ENCODE peak calls at places on chromosomes 16 and 17, in nine cellular contexts. S is A549, K is HCT116, Q is adrenal gland, M is sigmoid colon, R is suprapubic skin, A is Peyer's patch, P is body of pancreas, H is spleen. X is an unnamed sample. For H3K4me1, the result is how much of the 10 kb centered on the place peaks cover.

GRCh38 chr16:24996731-24997130 is 18.4 kb downstream of the ARHGAP17 start:
- DNase-seq in P (no peak), A (no peak), M (no peak), Q (no peak), S (no peak), H (no peak), K (no peak), R (no peak), X (no peak)

GRCh38 chr17:57016764-57017116 is 38.8 kb downstream of the SCPEP1 start:
- DNase-seq in R (no peak), K (no peak), A (no peak), S (no peak), M (no peak), H (no peak), Q (no peak), P (no peak), X (no peak)

GRCh38 chr17:49132699-49133364 is at the start of gene B4GALNT2:
- DNase-seq in P (peak), Q (peak), K (no peak), R (no peak), S (peak), A (peak), M (no peak), H (no peak), X (peak)

GRCh38 chr17:63950940-63951907 is 19.1 kb upstream of the CD79B start:
- DNase-seq in K (peak), A (peak), M (no peak), H (peak), S (peak), Q (no peak), P (peak), R (no peak), X (no peak)

GRCh38 chr17:36133629-36134259 is 30.1 kb downstream of the CCL4 start:
- DNase-seq in A (no peak), R (no peak), S (no peak), P (no peak), K (no peak), H (no peak), M (no peak), Q (no peak), X (no peak)

GRCh38 chr17:72191901-72192300 is 71.1 kb downstream of the SOX9 start:
- DNase-seq in Q (no peak), K (no peak), S (no peak), M (no peak), H (no peak), P (no peak), R (no peak), A (no peak), X (no peak)

GRCh38 chr16:89331371-89332109 is 114.0 kb downstream of the ZNF778 start:
- DNase-seq in Q (no peak), P (no peak), M (peak), A (no peak), K (no peak), R (no peak), S (no peak), H (no peak), X (peak)

GRCh38 chr16:79013004-79013403 is 587.5 kb downstream of the MAF start:
- DNase-seq in S (no peak), H (no peak), R (no peak), Q (no peak), M (no peak), A (no peak), K (no peak), P (no peak), X (no peak)

GRCh38 chr16:69322343-69322742 is 8.0 kb downstream of the PDF start:
- DNase-seq in H (peak), R (no peak), M (no peak), S (no peak), A (peak), Q (no peak), P (no peak), K (no peak), X (no peak)

GRCh38 chr16:47142469-47143328 is 1.0 kb downstream of the NETO2 start:
- DNase-seq in H (peak), S (peak), M (no peak), P (peak), Q (peak), R (no peak), A (peak), K (no peak), X (peak)

GRCh38 chr16:87874639-87875472 is 5.5 kb upstream of the SLC7A5 start:
- DNase-seq in R (no peak), P (no peak), S (no peak), A (no peak), H (no peak), M (no peak), K (no peak), Q (no peak), X (no peak)

GRCh38 chr17:21374455-21375161 is 1.5 kb upstream of the KCNJ12 start:
- DNase-seq in K (no peak), S (no peak), M (no peak), P (no peak), H (no peak), A (no peak), Q (no peak), R (no peak), X (no peak)

GRCh38 chr17:60863892-60864673 is 186.4 kb downstream of the BCAS3 start:
- DNase-seq in A (no peak), P (no peak), S (no peak), K (no peak), Q (no peak), H (no peak), M (no peak), R (no peak), X (no peak)

GRCh38 chr16:1741553-1742165 is 29.7 kb downstream of the NME3 start:
- DNase-seq in H (no peak), S (no peak), K (no peak), M (no peak), Q (no peak), A (no peak), R (no peak), P (no peak), X (no peak)

GRCh38 chr17:69423450-69423849 is 9.0 kb downstream of the MAP2K6 start:
- DNase-seq in Q (no peak), R (no peak), M (no peak), A (no peak), K (no peak), H (no peak), P (no peak), S (no peak), X (no peak)

GRCh38 chr17:81510798-81511549 is 1.6 kb downstream of the ACTG1 start:
- DNase-seq in P (no peak), K (no peak), H (peak), M (no peak), S (no peak), R (no peak), A (peak), Q (peak), X (peak)

GRCh38 chr17:57121308-57122042 is 36.4 kb downstream of the AKAP1 start:
- DNase-seq in S (peak), R (no peak), P (peak), A (no peak), Q (peak), M (no peak), H (no peak), K (no peak), X (no peak)

GRCh38 chr16:59907671-59908070 is 1173.6 kb upstream of the GOT2 start:
- DNase-seq in H (no peak), R (no peak), S (no peak), P (no peak), M (no peak), Q (no peak), K (no peak), A (no peak), X (no peak)

GRCh38 chr16:46906360-46907060 is 22.3 kb downstream of the GPT2 start:
- DNase-seq in Q (no peak), R (no peak), S (no peak), A (no peak), H (no peak), K (no peak), M (no peak), P (no peak), X (no peak)

GRCh38 chr17:79778504-79779087 is 648 bp downstream of the CBX2 start:
- DNase-seq in K (no peak), A (no peak), M (peak), P (no peak), S (no peak), H (no peak), Q (no peak), R (no peak), X (peak)

GRCh38 chr17:12680407-12680897 is 14.8 kb downstream of the MYOCD start:
- DNase-seq in R (no peak), M (peak), K (no peak), Q (no peak), A (no peak), P (no peak), H (no peak), S (no peak), X (no peak)

GRCh38 chr16:56532714-56533113 is 12.9 kb upstream of the BBS2 start:
- DNase-seq in S (no peak), P (no peak), M (no peak), H (no peak), R (no peak), K (peak), Q (no peak), A (no peak), X (no peak)

GRCh38 chr17:2083613-2084128 is 28.8 kb downstream of the HIC1 start:
- DNase-seq in A (peak), S (no peak), R (no peak), P (no peak), H (no peak), Q (no peak), K (no peak), M (no peak), X (no peak)

GRCh38 chr16:26992661-26993365 is 73.9 kb upstream of the C16orf82 start:
- DNase-seq in M (no peak), H (no peak), K (no peak), P (no peak), S (no peak), Q (no peak), A (peak), R (peak), X (no peak)

GRCh38 chr17:30376621-30377452 is 1.9 kb upstream of the CPD start:
- DNase-seq in Q (no peak), P (peak), A (no peak), K (no peak), S (no peak), M (no peak), H (no peak), R (no peak), X (no peak)

GRCh38 chr16:30557397-30557949 is 701 bp downstream of the ZNF764 start:
- DNase-seq in A (peak), R (no peak), P (no peak), M (peak), Q (no peak), H (no peak), S (no peak), K (no peak), X (no peak)

GRCh38 chr17:72187544-72187943 is 66.7 kb downstream of the SOX9 start:
- DNase-seq in K (no peak), A (no peak), H (no peak), M (no peak), Q (no peak), P (peak), R (no peak), S (no peak), X (peak)

GRCh38 chr16:49466529-49466831 is 92.9 kb downstream of the C16orf78 start:
- DNase-seq in R (peak), H (peak), K (no peak), P (no peak), A (peak), M (peak), Q (no peak), S (no peak), X (peak)

GRCh38 chr16:51535591-51535990 is 384.5 kb upstream of the SALL1 start:
- DNase-seq in Q (no peak), K (no peak), P (no peak), M (no peak), H (no peak), S (no peak), A (no peak), R (no peak), X (no peak)

GRCh38 chr16:3194792-3195191 is 6.8 kb downstream of the OR1F1 start:
- DNase-seq in Q (no peak), A (no peak), R (no peak), P (no peak), M (no peak), S (no peak), H (no peak), K (no peak), X (no peak)

GRCh38 chr16:53094013-53094630 is 39.3 kb downstream of the CHD9 start:
- DNase-seq in P (peak), M (peak), R (peak), Q (peak), S (peak), A (peak), K (no peak), H (peak), X (peak)

GRCh38 chr17:80874866-80875445 is 116.7 kb upstream of the CHMP6 start:
- DNase-seq in M (no peak), R (no peak), H (no peak), A (peak), S (no peak), K (no peak), P (no peak), Q (no peak), X (peak)

DNA sequence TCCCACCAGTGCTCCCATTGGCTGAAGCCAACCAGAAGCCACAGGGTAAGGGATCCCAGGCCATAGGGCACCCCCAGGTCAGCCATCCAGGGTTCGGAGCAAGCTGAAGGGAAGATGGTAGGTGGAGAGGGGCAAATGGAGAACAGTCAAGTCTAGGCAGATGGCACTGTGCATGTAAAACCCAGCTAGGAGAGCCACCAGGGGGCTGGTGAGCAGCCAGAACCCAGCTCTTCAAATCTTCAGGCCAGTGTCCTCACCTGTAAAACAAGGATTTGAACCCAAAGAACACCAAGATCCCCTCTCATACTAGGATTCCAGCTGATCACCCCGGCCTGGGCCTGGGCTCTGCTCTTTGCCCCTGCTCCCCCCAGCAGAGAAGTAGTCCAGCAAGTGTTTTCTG is 43.5 kb downstream of the GINS3 start:
- DNase-seq in P (no peak), A (no peak), K (no peak), R (no peak), Q (no peak), S (no peak), M (no peak), H (no peak), X (no peak)
- TF ChIP-seq CTCF in P (no peak), A (no peak), K (peak), R (no peak), Q (no peak), S (no peak), M (no peak), H (no peak), X (no peak)

DNA sequence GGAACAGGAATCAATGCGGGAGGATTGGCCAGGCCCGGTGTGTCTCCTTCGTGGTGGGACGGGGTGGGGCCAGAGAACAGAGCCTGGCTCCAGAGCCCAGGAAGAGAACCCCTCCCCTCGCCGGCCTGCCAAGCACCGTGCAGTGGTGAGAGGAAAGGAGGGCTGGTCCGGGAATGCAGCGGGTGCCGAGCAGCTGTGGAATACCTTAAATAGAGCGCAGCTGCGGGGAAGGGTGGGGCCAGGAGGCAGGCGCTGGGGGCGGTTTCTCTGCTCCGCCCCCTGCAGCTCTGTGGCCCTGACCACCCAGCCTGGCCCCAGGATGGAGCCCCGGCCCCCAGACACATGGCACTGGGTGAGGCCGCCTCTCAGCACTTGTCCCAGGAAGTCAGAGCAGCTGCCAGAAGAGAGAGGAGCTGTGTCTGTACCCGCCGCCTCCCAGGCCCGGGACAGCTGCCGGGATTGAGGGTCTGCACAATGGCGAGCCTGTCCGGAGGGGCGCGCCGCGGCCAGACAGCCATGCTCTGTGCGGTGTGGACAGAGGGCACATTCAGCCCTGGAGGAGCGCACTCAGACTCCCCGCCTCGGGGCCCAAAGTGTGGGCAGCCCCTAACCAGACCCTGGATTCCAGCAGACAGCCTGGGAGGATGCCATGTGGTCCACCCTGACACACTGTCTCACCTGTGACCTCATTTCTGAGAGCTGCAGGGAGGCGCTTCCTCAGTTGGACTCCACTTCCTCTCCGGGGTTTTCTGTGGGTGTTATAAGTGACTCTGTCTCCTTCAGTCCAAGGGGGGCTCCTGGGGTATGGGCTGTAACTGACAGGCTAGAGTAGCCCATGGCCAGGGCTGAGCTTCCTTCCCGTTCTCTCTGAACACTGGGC is 268.8 kb downstream of the SEC14L1 start:
- DNase-seq in P (no peak), R (no peak), K (no peak), Q (no peak), S (no peak), H (no peak), M (peak), A (no peak), X (no peak)
- TF ChIP-seq POLR2A in P (no peak), R (no peak), K (no peak), Q (no peak), S (no peak), H (no peak), M (peak), A (no peak), X (no peak)

GRCh38 chr17:70763018-70763417 is 593.7 kb downstream of the KCNJ2 start:
- DNase-seq in A (no peak), S (no peak), P (no peak), K (no peak), H (no peak), M (no peak), Q (no peak), R (no peak), X (no peak)
- H3K4me1 ChIP-seq in A (under half), S (under half), P (under half), K (under half), H (under half), M (under half), Q (under half), R (under half), X (under half)

DNA sequence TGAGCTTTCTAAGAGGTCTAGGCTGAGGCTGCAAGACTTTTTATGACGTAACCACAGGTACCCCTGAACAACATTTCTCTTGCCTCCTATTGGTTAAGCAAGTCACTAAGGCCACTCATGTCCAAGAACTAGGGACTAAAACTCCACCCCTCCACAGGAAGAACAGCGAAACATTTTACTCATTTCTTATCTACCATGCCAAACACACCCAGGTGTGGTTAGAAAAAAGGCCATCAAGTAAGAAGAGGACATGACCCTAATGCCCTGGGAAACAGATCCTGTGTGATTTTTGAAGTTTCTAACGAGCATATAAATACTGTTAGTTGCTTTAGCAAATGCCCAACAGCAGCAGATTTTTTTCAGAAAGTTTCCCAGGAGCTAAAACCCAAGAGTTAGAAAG is 282.4 kb upstream of the DYNLRB2 start:
- DNase-seq in M (no peak), R (no peak), S (no peak), Q (no peak), H (no peak), K (no peak), A (no peak), P (no peak), X (no peak)
- TF ChIP-seq CTCF in M (no peak), R (no peak), S (no peak), Q (no peak), H (no peak), K (no peak), A (no peak), P (no peak), X (no peak)

DNA sequence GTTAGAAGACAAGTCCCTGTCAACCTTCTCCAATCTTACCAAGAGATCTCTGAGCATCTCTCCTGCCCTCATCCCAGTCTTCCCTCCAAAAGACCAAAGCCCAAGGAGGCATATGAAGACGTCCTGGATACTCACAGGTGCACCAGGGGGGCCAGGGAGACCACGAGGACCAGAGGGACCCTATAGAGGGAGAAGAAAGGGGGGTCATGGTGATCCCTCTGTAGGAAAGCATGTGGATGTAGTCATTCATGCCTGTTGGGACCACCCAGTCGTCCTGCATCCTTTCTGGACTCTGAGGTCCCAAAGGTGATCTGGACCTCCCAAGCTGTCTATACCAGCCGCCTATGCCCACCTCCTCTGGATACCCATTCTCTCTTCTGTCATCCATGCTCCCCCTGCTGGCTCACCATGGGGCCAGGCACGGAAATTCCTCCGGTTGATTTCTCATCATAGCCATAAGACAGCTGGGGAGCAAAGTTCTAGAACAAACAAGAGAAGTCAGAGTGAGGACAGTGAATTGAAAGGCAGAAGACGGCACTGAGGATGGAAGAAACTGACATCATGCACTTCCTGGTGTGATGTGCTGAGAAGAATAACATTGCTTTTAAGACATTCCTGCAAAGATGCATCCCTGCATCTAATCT is 3.3 kb downstream of the COL1A1 start:
- DNase-seq in A (peak), R (no peak), M (peak), H (no peak), Q (peak), S (peak), P (peak), K (peak), X (no peak)
- TF ChIP-seq POLR2A in A (no peak), R (no peak), M (no peak), H (no peak), Q (no peak), S (no peak), P (no peak), K (no peak), X (no peak)

GRCh38 chr16:14419817-14420216 is 210.2 kb downstream of the PARN start:
- DNase-seq in R (no peak), M (no peak), Q (no peak), P (no peak), A (no peak), H (no peak), K (no peak), S (no peak), X (peak)
- H3K4me1 ChIP-seq in R (under half), M (under half), Q (under half), P (under half), A (under half), H (under half), K (under half), S (under half), X (under half)

GRCh38 chr17:78117027-78117981 is 11.3 kb downstream of the TMC6 start:
- DNase-seq in P (peak), H (peak), R (no peak), A (peak), Q (no peak), S (no peak), M (no peak), K (no peak), X (peak)
- TF ChIP-seq CTCF in P (peak), H (peak), R (no peak), A (no peak), Q (peak), S (peak), M (no peak), K (peak), X (peak)

DNA sequence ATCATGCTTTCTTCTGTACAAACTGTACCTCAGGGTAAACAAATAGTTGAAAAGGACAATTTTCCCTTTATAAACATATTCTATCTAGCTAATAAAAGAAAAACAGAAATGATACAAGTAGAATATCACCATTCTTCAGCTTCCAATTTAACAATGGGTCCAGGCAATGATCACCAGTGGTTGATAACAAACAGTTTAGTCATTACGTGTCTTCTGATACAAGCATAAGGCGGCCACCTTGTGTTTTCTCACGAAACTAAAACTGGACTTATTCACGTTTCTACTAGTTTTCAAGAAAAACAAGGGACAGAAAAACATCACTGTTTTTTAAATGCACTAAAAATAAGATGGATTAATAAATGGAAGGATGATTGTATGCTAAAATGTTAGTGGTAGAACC is 58.3 kb downstream of the STH start:
- DNase-seq in Q (no peak), P (no peak), K (no peak), S (no peak), M (no peak), A (no peak), H (no peak), R (no peak), X (no peak)
- TF ChIP-seq POLR2A in Q (no peak), P (no peak), K (no peak), S (no peak), M (no peak), A (no peak), H (no peak), R (no peak), X (no peak)